ENCODE peak calls at places on chromosomes 1 and 21, in ten cellular contexts. One of them, this sample, is unnamed.
A peak's percentile ranks its signal among the peaks of the same experiment; 100 is the strongest.

GRCh38 chr1:13228343-13228781 is 2.4 kb upstream of the PRAMEF18 start:
- DNase-seq in stomach: peak; percentile 41
- DNase-seq in ovary: no peak
- DNase-seq in Panc1: peak; percentile 35
- DNase-seq in activated gamma-delta T cell: no peak
- DNase-seq in mesenchymal stem cell: no peak
- DNase-seq in AG10803: no peak
- DNase-seq in NT2/D1: no peak
- DNase-seq in IMR-90: no peak
- DNase-seq in NCI-H1105: peak; percentile 12
- DNase-seq in this sample: peak; percentile 63

GRCh38 chr1:4371849-4372248 is 282.6 kb upstream of the AJAP1 start:
- DNase-seq in stomach: no peak
- DNase-seq in ovary: no peak
- DNase-seq in Panc1: no peak
- DNase-seq in activated gamma-delta T cell: no peak
- DNase-seq in mesenchymal stem cell: no peak
- DNase-seq in AG10803: no peak
- DNase-seq in NT2/D1: no peak
- DNase-seq in IMR-90: no peak
- DNase-seq in NCI-H1105: no peak
- DNase-seq in this sample: no peak

GRCh38 chr1:29912413-29912812 is 676.1 kb downstream of the PTPRU start:
- DNase-seq in stomach: no peak
- DNase-seq in ovary: no peak
- DNase-seq in Panc1: peak; percentile 32
- DNase-seq in activated gamma-delta T cell: no peak
- DNase-seq in mesenchymal stem cell: peak; percentile 0
- DNase-seq in AG10803: peak; percentile 34
- DNase-seq in NT2/D1: no peak
- DNase-seq in IMR-90: peak; percentile 54
- DNase-seq in NCI-H1105: no peak
- DNase-seq in this sample: no peak

GRCh38 chr1:26790551-26790953 is 2.8 kb downstream of the PIGV start:
- DNase-seq in stomach: no peak
- DNase-seq in ovary: no peak
- DNase-seq in Panc1: no peak
- DNase-seq in activated gamma-delta T cell: no peak
- DNase-seq in mesenchymal stem cell: no peak
- DNase-seq in AG10803: peak; percentile 22
- DNase-seq in NT2/D1: no peak
- DNase-seq in IMR-90: no peak
- DNase-seq in NCI-H1105: no peak
- DNase-seq in this sample: no peak

GRCh38 chr21:38819719-38820147 is 14.0 kb downstream of the ETS2 start:
- DNase-seq in stomach: peak; percentile 58
- DNase-seq in ovary: no peak
- DNase-seq in Panc1: no peak
- DNase-seq in activated gamma-delta T cell: no peak
- DNase-seq in mesenchymal stem cell: peak; percentile 63
- DNase-seq in AG10803: peak; percentile 71
- DNase-seq in NT2/D1: no peak
- DNase-seq in IMR-90: peak; percentile 77
- DNase-seq in NCI-H1105: no peak
- DNase-seq in this sample: no peak

GRCh38 chr1:158248122-158248521 is 6.1 kb upstream of the CD1A start:
- DNase-seq in stomach: no peak
- DNase-seq in ovary: no peak
- DNase-seq in Panc1: no peak
- DNase-seq in activated gamma-delta T cell: no peak
- DNase-seq in mesenchymal stem cell: no peak
- DNase-seq in AG10803: no peak
- DNase-seq in NT2/D1: no peak
- DNase-seq in IMR-90: no peak
- DNase-seq in NCI-H1105: no peak
- DNase-seq in this sample: no peak

GRCh38 chr1:191734321-191734720 is 423.9 kb upstream of the RGS18 start:
- DNase-seq in stomach: no peak
- DNase-seq in ovary: no peak
- DNase-seq in Panc1: no peak
- DNase-seq in activated gamma-delta T cell: no peak
- DNase-seq in mesenchymal stem cell: no peak
- DNase-seq in AG10803: no peak
- DNase-seq in NT2/D1: no peak
- DNase-seq in IMR-90: no peak
- DNase-seq in NCI-H1105: no peak
- DNase-seq in this sample: no peak

GRCh38 chr1:173255214-173255813 is 48.2 kb upstream of the TNFSF4 start:
- DNase-seq in stomach: no peak
- DNase-seq in ovary: no peak
- DNase-seq in Panc1: no peak
- DNase-seq in activated gamma-delta T cell: no peak
- DNase-seq in mesenchymal stem cell: peak; percentile 53
- DNase-seq in AG10803: peak; percentile 42
- DNase-seq in NT2/D1: peak; percentile 43
- DNase-seq in IMR-90: peak; percentile 61
- DNase-seq in NCI-H1105: no peak
- DNase-seq in this sample: peak; percentile 31

GRCh38 chr1:157030728-157031127 is 14.8 kb downstream of the ARHGEF11 start:
- DNase-seq in stomach: no peak
- DNase-seq in ovary: no peak
- DNase-seq in Panc1: no peak
- DNase-seq in activated gamma-delta T cell: no peak
- DNase-seq in mesenchymal stem cell: no peak
- DNase-seq in AG10803: no peak
- DNase-seq in NT2/D1: no peak
- DNase-seq in IMR-90: no peak
- DNase-seq in NCI-H1105: no peak
- DNase-seq in this sample: no peak

GRCh38 chr1:201882665-201883132 is 6.0 kb upstream of the SHISA4 start:
- DNase-seq in stomach: no peak
- DNase-seq in ovary: no peak
- DNase-seq in Panc1: peak; percentile 84
- DNase-seq in activated gamma-delta T cell: no peak
- DNase-seq in mesenchymal stem cell: peak; percentile 81
- DNase-seq in AG10803: peak; percentile 76
- DNase-seq in NT2/D1: no peak
- DNase-seq in IMR-90: peak; percentile 87
- DNase-seq in NCI-H1105: no peak
- DNase-seq in this sample: peak; percentile 16

GRCh38 chr1:108117908-108118902 is 81.9 kb downstream of the SLC25A24 start:
- DNase-seq in stomach: no peak
- DNase-seq in ovary: no peak
- DNase-seq in Panc1: no peak
- DNase-seq in activated gamma-delta T cell: no peak
- DNase-seq in mesenchymal stem cell: no peak
- DNase-seq in AG10803: peak; percentile 85
- DNase-seq in NT2/D1: no peak
- DNase-seq in IMR-90: peak; percentile 76
- DNase-seq in NCI-H1105: no peak
- DNase-seq in this sample: no peak

GRCh38 chr1:161082996-161083742 is 6.2 kb downstream of the NECTIN4 start:
- DNase-seq in stomach: peak; percentile 94
- DNase-seq in ovary: no peak
- DNase-seq in Panc1: peak; percentile 73
- DNase-seq in activated gamma-delta T cell: no peak
- DNase-seq in mesenchymal stem cell: peak; percentile 97
- DNase-seq in AG10803: peak; percentile 95
- DNase-seq in NT2/D1: no peak
- DNase-seq in IMR-90: peak; percentile 92
- DNase-seq in NCI-H1105: no peak
- DNase-seq in this sample: peak; percentile 23

GRCh38 chr1:244887281-244887680 is 22.9 kb upstream of the HNRNPU start:
- DNase-seq in stomach: no peak
- DNase-seq in ovary: no peak
- DNase-seq in Panc1: no peak
- DNase-seq in activated gamma-delta T cell: no peak
- DNase-seq in mesenchymal stem cell: no peak
- DNase-seq in AG10803: no peak
- DNase-seq in NT2/D1: no peak
- DNase-seq in IMR-90: no peak
- DNase-seq in NCI-H1105: no peak
- DNase-seq in this sample: no peak

GRCh38 chr1:34415140-34415539 is 238.4 kb downstream of the C1orf94 start:
- DNase-seq in stomach: no peak
- DNase-seq in ovary: no peak
- DNase-seq in Panc1: no peak
- DNase-seq in activated gamma-delta T cell: no peak
- DNase-seq in mesenchymal stem cell: no peak
- DNase-seq in AG10803: no peak
- DNase-seq in NT2/D1: no peak
- DNase-seq in IMR-90: no peak
- DNase-seq in NCI-H1105: no peak
- DNase-seq in this sample: no peak

GRCh38 chr1:63784083-63784482 is 10.3 kb downstream of the ROR1 start:
- DNase-seq in stomach: no peak
- DNase-seq in ovary: no peak
- DNase-seq in Panc1: no peak
- DNase-seq in activated gamma-delta T cell: no peak
- DNase-seq in mesenchymal stem cell: no peak
- DNase-seq in AG10803: no peak
- DNase-seq in NT2/D1: no peak
- DNase-seq in IMR-90: no peak
- DNase-seq in NCI-H1105: no peak
- DNase-seq in this sample: no peak

GRCh38 chr1:116232989-116233514 is 121.9 kb downstream of the MAB21L3 start:
- DNase-seq in stomach: no peak
- DNase-seq in ovary: no peak
- DNase-seq in Panc1: no peak
- DNase-seq in activated gamma-delta T cell: no peak
- DNase-seq in mesenchymal stem cell: no peak
- DNase-seq in AG10803: no peak
- DNase-seq in NT2/D1: no peak
- DNase-seq in IMR-90: no peak
- DNase-seq in NCI-H1105: no peak
- DNase-seq in this sample: peak; percentile 37

GRCh38 chr21:45644041-45644906 is 749 bp downstream of the PCBP3 start:
- DNase-seq in stomach: no peak
- DNase-seq in ovary: peak; percentile 52
- DNase-seq in Panc1: no peak
- DNase-seq in activated gamma-delta T cell: no peak
- DNase-seq in mesenchymal stem cell: peak; percentile 28
- DNase-seq in AG10803: no peak
- DNase-seq in NT2/D1: no peak
- DNase-seq in IMR-90: no peak
- DNase-seq in NCI-H1105: peak; percentile 9
- DNase-seq in this sample: no peak

GRCh38 chr1:46202975-46203737 is at the start of gene LURAP1:
- DNase-seq in stomach: no peak
- DNase-seq in ovary: peak; percentile 78
- DNase-seq in Panc1: no peak
- DNase-seq in activated gamma-delta T cell: no peak
- DNase-seq in mesenchymal stem cell: peak; percentile 69
- DNase-seq in AG10803: peak; percentile 76
- DNase-seq in NT2/D1: no peak
- DNase-seq in IMR-90: peak; percentile 72
- DNase-seq in NCI-H1105: peak; percentile 49
- DNase-seq in this sample: peak; percentile 79

GRCh38 chr1:1024421-1025415 is 4.8 kb downstream of the AGRN start:
- DNase-seq in stomach: peak; percentile 76
- DNase-seq in ovary: no peak
- DNase-seq in Panc1: no peak
- DNase-seq in activated gamma-delta T cell: no peak
- DNase-seq in mesenchymal stem cell: no peak
- DNase-seq in AG10803: peak; percentile 25
- DNase-seq in NT2/D1: peak; percentile 57
- DNase-seq in IMR-90: no peak
- DNase-seq in NCI-H1105: no peak
- DNase-seq in this sample: no peak

GRCh38 chr21:34977333-34977732 is 71.8 kb downstream of the RUNX1 start:
- DNase-seq in stomach: no peak
- DNase-seq in ovary: no peak
- DNase-seq in Panc1: no peak
- DNase-seq in activated gamma-delta T cell: no peak
- DNase-seq in mesenchymal stem cell: no peak
- DNase-seq in AG10803: no peak
- DNase-seq in NT2/D1: no peak
- DNase-seq in IMR-90: no peak
- DNase-seq in NCI-H1105: no peak
- DNase-seq in this sample: no peak

GRCh38 chr21:39911792-39912191 is 44.6 kb downstream of the PCP4 start:
- DNase-seq in stomach: no peak
- DNase-seq in ovary: no peak
- DNase-seq in Panc1: no peak
- DNase-seq in activated gamma-delta T cell: no peak
- DNase-seq in mesenchymal stem cell: no peak
- DNase-seq in AG10803: no peak
- DNase-seq in NT2/D1: no peak
- DNase-seq in IMR-90: no peak
- DNase-seq in NCI-H1105: peak; percentile 55
- DNase-seq in this sample: no peak

GRCh38 chr1:172897738-172898137 is 153.0 kb downstream of the TNFSF18 start:
- DNase-seq in stomach: no peak
- DNase-seq in ovary: no peak
- DNase-seq in Panc1: no peak
- DNase-seq in activated gamma-delta T cell: no peak
- DNase-seq in mesenchymal stem cell: no peak
- DNase-seq in AG10803: peak; percentile 72
- DNase-seq in NT2/D1: no peak
- DNase-seq in IMR-90: peak; percentile 55
- DNase-seq in NCI-H1105: no peak
- DNase-seq in this sample: no peak